ENCODE peak calls at places on chromosomes 11 and 22, in four cellular contexts. P is HepG2, D is GM12878, X is H1. V is an unnamed sample.

GRCh38 chr22:20248461-20248959 is 19.6 kb downstream of the RTN4R start:
- DNase-seq in D (no peak), X (no peak), P (no peak), V (no peak)

GRCh38 chr22:31253949-31254348 is 38.3 kb downstream of the PIK3IP1 start:
- DNase-seq in X (no peak), D (no peak), P (peak), V (no peak)

GRCh38 chr11:43580735-43581369 is 99.7 kb upstream of the HSD17B12 start:
- DNase-seq in P (no peak), D (no peak), X (peak), V (no peak)

GRCh38 chr22:45499746-45500145 is 2.9 kb upstream of the FBLN1 start:
- DNase-seq in X (no peak), P (no peak), D (no peak), V (no peak)

GRCh38 chr11:113457784-113458183 is 17.4 kb downstream of the DRD2 start:
- DNase-seq in D (no peak), X (peak), P (no peak), V (peak)

GRCh38 chr11:60937144-60937527 is 12.9 kb downstream of the TMEM132A start:
- DNase-seq in D (no peak), X (no peak), P (no peak), V (no peak)

GRCh38 chr22:37088750-37089408 is 20.6 kb downstream of the TMPRSS6 start:
- DNase-seq in P (no peak), X (no peak), D (no peak), V (no peak)

GRCh38 chr11:86623041-86623621 is 49.3 kb downstream of the ME3 start:
- DNase-seq in D (no peak), P (no peak), X (no peak), V (no peak)

GRCh38 chr11:12165237-12165875 is 55.0 kb downstream of the MICAL2 start:
- DNase-seq in X (no peak), D (no peak), P (no peak), V (no peak)

GRCh38 chr11:12169822-12170221 is 59.4 kb downstream of the MICAL2 start:
- DNase-seq in P (no peak), X (no peak), D (no peak), V (no peak)

GRCh38 chr11:12166299-12167092 is 56.1 kb downstream of the MICAL2 start:
- DNase-seq in P (no peak), D (no peak), X (no peak), V (no peak)

GRCh38 chr11:12168114-12168513 is 57.7 kb downstream of the MICAL2 start:
- DNase-seq in D (no peak), P (no peak), X (no peak), V (no peak)

GRCh38 chr11:12167098-12167999 is 57.0 kb downstream of the MICAL2 start:
- DNase-seq in X (no peak), P (peak), D (no peak), V (no peak)
- TF ChIP-seq SUZ12 in X (no peak), P (no peak), D (no peak), V (no peak)

GRCh38 chr22:33053323-33053722 is 4.9 kb downstream of the SYN3 start:
- DNase-seq in P (peak), X (no peak), D (no peak), V (no peak)
- H3K4me3 ChIP-seq in P (peak), X (no peak), D (no peak), V (no peak)

GRCh38 chr11:73277467-73277866 is 5.3 kb downstream of the P2RY6 start:
- DNase-seq in X (no peak), P (no peak), D (no peak), V (no peak)

GRCh38 chr11:73272680-73273038 is 521 bp downstream of the P2RY6 start:
- DNase-seq in P (no peak), D (no peak), X (no peak), V (no peak)

GRCh38 chr11:73273246-73273890 is 1.2 kb downstream of the P2RY6 start:
- DNase-seq in D (no peak), X (no peak), P (no peak), V (no peak)

GRCh38 chr11:73275381-73275750 is 3.2 kb downstream of the P2RY6 start:
- DNase-seq in X (no peak), P (no peak), D (no peak), V (no peak)

DNA sequence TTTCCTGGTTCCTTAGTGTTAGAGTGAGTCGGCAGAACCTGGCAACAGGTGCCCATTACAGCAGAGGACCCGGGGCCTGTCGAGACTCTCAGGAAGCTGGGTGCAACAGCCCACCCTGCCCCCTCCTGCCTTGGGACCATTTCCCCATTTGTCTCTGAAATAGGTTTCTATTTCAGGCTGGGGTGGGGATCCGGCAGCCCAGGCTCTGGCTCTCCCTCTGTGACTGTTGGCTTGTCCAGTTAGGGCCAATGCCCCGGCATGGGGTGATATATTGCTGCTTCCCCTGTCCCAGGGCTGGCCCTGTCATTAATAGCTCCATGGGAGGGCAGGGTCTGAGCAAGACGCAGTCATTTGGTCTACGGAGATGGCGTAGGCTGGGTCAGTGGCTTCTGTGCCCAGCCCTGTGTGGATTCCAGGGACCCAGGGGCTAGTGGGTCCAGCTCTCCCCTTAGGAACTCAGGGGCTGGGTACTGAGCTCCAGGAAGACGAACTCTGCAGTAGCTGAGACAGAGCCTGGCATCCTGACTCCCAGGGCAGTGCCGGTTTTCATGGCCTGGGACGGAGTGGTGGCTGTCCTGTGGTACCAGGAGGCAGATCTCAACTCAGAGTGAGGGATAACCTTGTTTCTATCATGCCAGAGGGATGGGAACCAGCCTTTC is 2.7 kb downstream of the P2RY6 start:
- DNase-seq in X (no peak), P (no peak), D (no peak), V (no peak)
- TF ChIP-seq SUZ12 in X (no peak), P (no peak), D (no peak), V (no peak)

DNA sequence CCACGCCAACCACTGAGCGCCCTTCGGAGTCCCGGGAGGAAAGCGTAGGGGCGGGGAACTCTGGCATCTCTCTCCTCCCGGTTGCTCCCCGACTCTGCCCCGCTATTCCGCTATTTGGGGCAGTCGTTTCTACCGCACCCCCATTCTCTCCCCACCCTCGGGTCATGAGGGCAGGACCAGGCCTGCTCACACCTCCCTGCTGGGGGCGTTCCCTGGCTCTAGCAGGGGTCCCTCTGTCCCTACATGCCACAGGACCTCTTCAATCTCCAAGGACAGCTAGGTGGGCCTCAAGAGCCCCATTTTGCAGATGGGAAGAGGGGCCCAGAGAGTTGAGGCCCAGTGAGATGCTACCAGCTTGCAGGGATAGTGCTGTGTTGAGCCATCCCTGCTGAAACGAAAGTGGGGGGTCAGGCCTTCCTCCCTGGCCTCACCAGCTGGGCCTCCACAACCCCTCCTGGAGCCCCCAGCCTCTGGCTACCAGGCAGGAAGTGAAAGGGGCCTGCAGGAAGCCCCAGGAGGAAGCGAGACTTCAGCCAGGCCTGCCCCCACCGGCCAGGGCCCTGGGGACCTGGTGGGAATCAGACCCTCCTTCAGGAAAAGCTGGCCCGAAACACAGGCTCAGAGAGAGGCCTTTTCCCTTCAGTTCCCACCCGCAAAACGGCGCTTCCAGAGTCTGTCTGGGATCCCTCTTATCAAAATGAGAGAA is 5.5 kb upstream of the SHISA8 start:
- DNase-seq in D (no peak), X (no peak), P (no peak), V (no peak)
- H3K4me3 ChIP-seq in D (peak), X (peak), P (no peak), V (no peak)

GRCh38 chr11:134516529-134516928 is 104.5 kb upstream of the B3GAT1 start:
- DNase-seq in P (no peak), X (no peak), D (no peak), V (no peak)
- TF ChIP-seq SUZ12 in P (no peak), X (no peak), D (no peak), V (no peak)

DNA sequence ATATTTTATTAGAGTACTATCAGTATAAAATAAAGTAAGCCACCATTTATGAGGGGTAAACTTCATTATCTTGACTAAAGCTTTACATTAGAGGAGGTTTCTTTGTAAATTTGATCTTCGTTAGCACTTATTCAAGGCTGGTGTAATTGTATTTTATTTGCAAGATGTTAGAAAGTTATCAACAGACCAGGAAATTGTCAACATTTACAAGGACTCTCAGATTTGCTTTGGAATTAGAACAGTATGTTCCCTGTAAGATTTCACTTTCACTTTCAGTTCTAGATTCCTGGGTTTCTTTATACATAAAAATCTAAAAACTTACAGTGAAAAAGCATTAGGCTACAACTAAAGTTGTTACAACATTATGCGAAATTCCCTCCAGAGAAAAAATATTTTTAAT is 4.6 kb upstream of the BIRC3 start:
- DNase-seq in D (no peak), X (no peak), P (no peak), V (no peak)
- H3K4me3 ChIP-seq in D (no peak), X (no peak), P (peak), V (no peak)

GRCh38 chr11:75474240-75474639 is 41.2 kb upstream of the KLHL35 start:
- DNase-seq in P (no peak), X (no peak), D (no peak), V (no peak)
- TF ChIP-seq SUZ12 in P (no peak), X (no peak), D (no peak), V (no peak)

GRCh38 chr11:63670077-63670737 is 969 bp downstream of the ATL3 start:
- DNase-seq in P (no peak), D (no peak), X (no peak), V (no peak)

GRCh38 chr11:63670738-63671321 is 346 bp downstream of the ATL3 start:
- DNase-seq in D (no peak), P (no peak), X (peak), V (no peak)

GRCh38 chr11:63666874-63667273 is 4.3 kb downstream of the ATL3 start:
- DNase-seq in P (no peak), D (no peak), X (no peak), V (no peak)

GRCh38 chr11:63668396-63668795 is 2.8 kb downstream of the ATL3 start:
- DNase-seq in P (no peak), X (no peak), D (no peak), V (no peak)

DNA sequence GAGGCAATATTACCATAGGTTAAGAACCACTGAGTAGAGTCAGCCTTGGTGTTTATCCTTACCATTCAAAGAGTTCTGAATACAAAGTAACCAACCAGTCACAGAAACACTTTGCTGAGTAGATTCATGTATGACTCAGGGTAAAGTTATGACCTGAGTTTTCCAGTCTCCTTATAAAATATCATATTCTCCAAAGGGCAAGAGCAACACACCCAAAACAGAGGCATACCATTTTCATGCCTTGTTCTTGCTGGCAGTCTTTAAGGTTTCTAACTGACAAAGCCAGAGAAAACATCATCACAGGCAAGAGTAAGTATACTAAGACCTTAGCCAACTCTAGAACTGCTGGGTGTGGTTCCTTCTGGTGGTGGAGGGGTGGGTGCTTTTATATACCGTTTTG is 3.2 kb downstream of the ATL3 start:
- DNase-seq in P (no peak), D (no peak), X (no peak), V (no peak)
- H3K4me3 ChIP-seq in P (no peak), D (no peak), X (no peak), V (no peak)